ENCODE peak calls at places on chromosomes 11 and 22, in four cellular contexts. R is Peyer's patch, C is IMR-90, T is transverse colon. E is an unnamed sample.
A peak's percentile ranks its signal among the peaks of the same experiment; 100 is the strongest.

GRCh38 chr22:41966607-41967240 is 2.5 kb upstream of the SEPTIN3 start:
- DNase-seq in R (no peak), C (peak; percentile 88), T (peak; percentile 41), E (no peak)

GRCh38 chr11:29482510-29482909 is 534.3 kb downstream of the KCNA4 start:
- DNase-seq in R (no peak), C (no peak), T (no peak), E (peak; percentile 2)

GRCh38 chr22:49976439-49977175 is 16.0 kb downstream of the PIM3 start:
- DNase-seq in R (no peak), C (no peak), T (peak; percentile 8), E (no peak)

GRCh38 chr22:36753120-36753802 is 22.7 kb downstream of the IFT27 start:
- DNase-seq in R (no peak), C (no peak), T (peak; percentile 22), E (no peak)

GRCh38 chr11:115676206-115676605 is 172.0 kb upstream of the CADM1 start:
- DNase-seq in R (no peak), C (no peak), T (no peak), E (no peak)

GRCh38 chr11:77082838-77083552 is 16.2 kb downstream of the CAPN5 start:
- DNase-seq in R (no peak), C (peak; percentile 38), T (peak; percentile 69), E (peak; percentile 13)

GRCh38 chr11:46920709-46921108 is 2.4 kb upstream of the LRP4 start:
- DNase-seq in R (no peak), C (peak; percentile 100), T (peak; percentile 45), E (peak; percentile 79)

GRCh38 chr22:47692811-47693210 is 930.4 kb downstream of the TBC1D22A start:
- DNase-seq in R (no peak), C (no peak), T (no peak), E (no peak)

GRCh38 chr11:132977241-132977640 is 555.1 kb downstream of the OPCML start:
- DNase-seq in R (no peak), C (no peak), T (no peak), E (no peak)

GRCh38 chr11:68308068-68308467 is 4.3 kb upstream of the LRP5 start:
- DNase-seq in R (no peak), C (no peak), T (no peak), E (no peak)

GRCh38 chr11:2932850-2933251 is 3.6 kb upstream of the PHLDA2 start:
- DNase-seq in R (peak; percentile 41), C (peak; percentile 46), T (no peak), E (no peak)

GRCh38 chr11:75193271-75193670 is 42.4 kb downstream of the SLCO2B1 start:
- DNase-seq in R (no peak), C (no peak), T (no peak), E (no peak)

GRCh38 chr11:126419801-126420729 is 64.6 kb downstream of the ST3GAL4 start:
- DNase-seq in R (no peak), C (peak; percentile 84), T (no peak), E (no peak)

GRCh38 chr11:86414032-86414431 is 39.3 kb downstream of the CCDC81 start:
- DNase-seq in R (no peak), C (no peak), T (no peak), E (no peak)

GRCh38 chr11:86416494-86416893 is 41.8 kb downstream of the CCDC81 start:
- DNase-seq in R (no peak), C (peak; percentile 60), T (no peak), E (no peak)

GRCh38 chr11:86421976-86422770 is 47.5 kb downstream of the CCDC81 start:
- DNase-seq in R (no peak), C (no peak), T (no peak), E (no peak)

GRCh38 chr11:86418513-86418912 is 43.8 kb downstream of the CCDC81 start:
- DNase-seq in R (no peak), C (no peak), T (no peak), E (no peak)

DNA sequence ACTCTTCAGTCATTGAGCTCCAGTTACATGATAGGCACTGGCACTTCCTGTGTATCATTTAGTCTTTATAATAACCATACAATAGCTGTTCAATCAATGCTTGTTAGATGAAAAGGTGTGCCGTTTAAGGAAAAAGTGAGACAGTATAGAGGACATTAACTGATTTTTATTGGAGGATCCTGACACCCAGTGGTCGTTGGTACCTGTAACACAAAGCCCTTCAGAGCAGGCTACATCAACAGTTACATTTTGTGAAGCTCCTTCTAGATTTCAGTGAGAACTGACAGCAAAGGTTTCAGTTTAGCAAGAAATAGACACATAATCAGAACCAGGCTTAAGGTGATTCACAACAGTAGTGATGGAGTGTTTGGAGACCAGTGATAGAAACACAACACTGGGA is 44.2 kb downstream of the CCDC81 start:
- DNase-seq in R (no peak), C (peak; percentile 28), T (no peak), E (no peak)
- TF ChIP-seq CTCF in R (no peak), C (peak; percentile 35), T (no peak), E (peak; percentile 52)

DNA sequence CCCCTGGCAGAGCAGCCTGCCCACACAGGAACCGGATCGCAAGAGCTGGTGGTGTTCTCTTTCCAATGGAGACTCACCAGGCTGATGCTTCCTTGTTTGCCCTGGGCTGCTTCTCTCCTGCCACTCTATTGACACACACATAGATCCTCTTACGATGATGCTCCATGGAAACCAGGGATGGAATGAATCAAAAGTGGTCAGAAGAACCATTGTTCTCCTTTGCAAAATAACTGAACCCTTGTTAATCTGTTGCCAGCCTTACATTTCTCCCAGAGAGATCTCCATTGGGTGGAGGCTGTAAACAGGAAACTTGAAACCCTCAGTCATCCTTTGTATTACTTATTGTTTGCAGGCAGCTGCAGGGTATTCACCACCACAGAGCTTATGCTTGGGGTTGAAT is 24.6 kb upstream of the LDLRAD3 start:
- DNase-seq in R (no peak), C (peak; percentile 12), T (no peak), E (no peak)
- H3K27ac ChIP-seq in R (no peak overlapping the region), C (no peak overlapping the region), T (no peak overlapping the region), E (no peak overlapping the region)

DNA sequence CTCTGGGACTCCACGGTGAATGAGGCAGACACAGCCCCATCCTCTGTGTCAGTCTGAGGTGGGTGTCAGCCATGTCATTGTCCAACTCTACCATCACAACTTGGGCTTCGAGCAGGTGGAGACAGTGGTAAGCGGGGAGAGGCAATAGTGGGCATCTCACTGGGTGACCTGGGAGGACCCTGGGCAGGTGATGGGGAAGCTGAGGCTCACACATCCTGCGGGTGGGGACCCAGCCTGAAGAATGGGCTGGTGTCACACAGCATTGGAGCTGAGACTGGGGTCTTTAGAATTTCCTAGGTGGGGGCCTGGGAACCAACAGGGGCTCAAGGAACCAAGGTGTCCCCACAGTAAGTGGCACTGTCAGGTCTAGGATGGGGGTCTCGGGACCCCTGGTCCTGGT is 7.0 kb upstream of the SMARCB1 start:
- DNase-seq in R (no peak), C (no peak), T (no peak), E (no peak)
- TF ChIP-seq POLR2A in R (no peak), C (no peak), T (no peak), E (no peak)

DNA sequence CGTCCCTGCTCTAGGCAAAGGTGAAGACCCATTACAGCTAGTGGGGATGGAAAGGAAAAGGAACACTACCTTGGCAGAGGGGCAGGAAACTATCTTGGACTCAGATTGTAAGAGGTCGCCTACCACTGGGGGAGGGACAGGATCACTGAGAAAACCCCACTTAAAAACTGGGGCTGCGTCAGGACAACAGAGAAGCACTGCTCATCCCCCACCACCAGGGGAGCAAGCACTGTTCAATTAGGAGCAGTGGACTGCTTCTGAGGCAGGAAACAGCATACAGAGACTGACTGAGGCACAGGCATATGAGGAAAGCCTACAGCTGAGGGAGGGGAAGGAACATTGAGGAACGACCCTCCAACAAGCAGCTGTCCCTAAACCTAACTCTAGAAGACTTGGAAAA is 20.8 kb upstream of the DLAT start:
- DNase-seq in R (no peak), C (no peak), T (no peak), E (no peak)
- TF ChIP-seq CTCF in R (peak; percentile 38), C (peak; percentile 26), T (no peak), E (no peak)

GRCh38 chr11:28303477-28304191 is 195.4 kb downstream of the METTL15 start:
- DNase-seq in R (no peak), C (peak; percentile 22), T (no peak), E (no peak)
- H3K27ac ChIP-seq in R (no peak overlapping the region), C (no peak overlapping the region), T (no peak overlapping the region), E (no peak overlapping the region)

DNA sequence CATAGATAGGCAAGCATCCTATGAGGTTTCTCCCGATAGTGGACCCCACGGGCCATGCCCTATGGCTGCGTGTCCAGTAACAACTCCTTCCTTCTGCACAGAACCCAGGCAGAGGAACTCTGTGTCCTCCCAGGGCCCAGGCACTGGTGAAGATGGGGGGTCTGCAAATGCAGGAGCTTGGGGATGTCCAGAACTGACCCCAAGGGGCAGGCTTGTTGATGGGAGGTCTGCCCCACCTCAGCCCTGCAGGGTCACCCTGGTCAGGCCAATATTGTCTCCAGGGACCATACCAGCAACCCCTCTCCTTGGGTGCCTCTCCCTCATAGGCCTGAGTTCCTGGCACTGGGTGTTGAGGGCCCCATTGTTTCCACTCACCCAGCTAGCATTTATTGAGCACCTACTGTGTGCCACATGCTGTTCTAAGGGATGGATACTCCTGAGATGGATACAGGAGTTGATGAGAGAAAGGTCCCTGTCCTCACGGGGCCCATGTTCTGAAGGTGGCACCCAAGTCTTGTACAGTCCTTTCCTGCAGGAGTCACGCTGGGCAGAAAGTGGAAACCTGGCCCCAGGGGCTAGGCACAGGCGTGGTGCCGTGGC is 26.3 kb upstream of the TXNRD2 start:
- DNase-seq in R (no peak), C (no peak), T (no peak), E (no peak)
- TF ChIP-seq POLR2A in R (no peak), C (no peak), T (no peak), E (no peak)

GRCh38 chr11:66157182-66157864 is 87.3 kb downstream of the PACS1 start:
- DNase-seq in R (no peak), C (peak; percentile 36), T (no peak), E (no peak)
- TF ChIP-seq CTCF in R (no peak), C (no peak), T (no peak), E (no peak)

GRCh38 chr11:43923327-43924111 is 18.9 kb upstream of the C11orf96 start:
- DNase-seq in R (no peak), C (peak; percentile 92), T (no peak), E (no peak)
- H3K27ac ChIP-seq in R (peak overlapping the region; percentile 74), C (peak overlapping the region; percentile 86), T (peak overlapping the region; percentile 84), E (peak overlapping the region; percentile 47)

GRCh38 chr11:5548440-5548839 is at the start of gene OR52H1:
- DNase-seq in R (no peak), C (no peak), T (no peak), E (no peak)

GRCh38 chr11:5553347-5553746 is 5.0 kb upstream of the OR52H1 start:
- DNase-seq in R (no peak), C (peak; percentile 10), T (no peak), E (no peak)

GRCh38 chr11:5547982-5548381 is 358 bp downstream of the OR52H1 start:
- DNase-seq in R (no peak), C (no peak), T (no peak), E (no peak)

DNA sequence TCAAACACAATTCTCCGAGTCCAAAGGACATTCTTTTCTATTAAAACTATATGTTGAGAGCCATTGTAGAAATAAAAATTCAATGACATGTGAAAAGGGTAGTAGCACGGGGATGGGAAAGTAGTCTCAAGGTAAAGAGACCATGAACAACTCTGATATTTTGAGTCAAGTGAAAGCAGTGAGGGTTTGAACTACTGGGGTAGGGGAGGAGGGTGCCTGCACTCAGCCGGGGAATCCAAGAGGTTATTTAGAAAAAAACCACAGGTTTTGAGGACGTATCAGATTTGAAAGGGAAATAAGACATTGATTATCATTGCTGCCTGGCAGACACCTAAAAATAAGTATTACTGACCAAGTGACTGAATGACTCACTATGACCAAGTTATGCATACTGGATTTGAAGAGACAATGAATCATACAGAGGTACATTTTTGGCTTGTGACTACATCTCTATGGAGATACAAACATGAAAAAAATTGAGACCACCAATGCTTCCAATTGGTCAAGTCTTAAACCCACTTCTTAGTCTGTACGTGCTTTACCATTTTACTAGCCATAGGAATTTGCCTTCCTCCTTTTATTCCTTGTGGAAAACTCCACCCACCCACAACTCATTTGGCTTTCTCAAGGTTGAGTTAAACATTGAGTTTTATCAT is 2.2 kb upstream of the OR52H1 start:
- DNase-seq in R (no peak), C (peak; percentile 91), T (no peak), E (no peak)
- TF ChIP-seq POLR2A in R (no peak), C (no peak), T (no peak), E (no peak)

E was measured in thyroid gland.